ENCODE peak calls at places on chromosomes 3 and 15, in five cellular contexts. One of them, this sample, is unnamed.

GRCh38 chr15:39300451-39301153 is 280.3 kb upstream of the THBS1 start:
- DNase-seq in H1: no peak
- DNase-seq in mesenchymal stem cell: peak; percentile 69
- DNase-seq in neuronal stem cell: no peak
- DNase-seq in trophoblast cell: peak; percentile 32
- DNase-seq in this sample: no peak

GRCh38 chr3:190443257-190443656 is 6.4 kb downstream of the TMEM207 start:
- DNase-seq in H1: no peak
- DNase-seq in trophoblast cell: no peak
- DNase-seq in mesenchymal stem cell: peak; percentile 51
- DNase-seq in neuronal stem cell: no peak
- DNase-seq in this sample: no peak

GRCh38 chr15:60362318-60363023 is 35.3 kb downstream of the ANXA2 start:
- DNase-seq in neuronal stem cell: no peak
- DNase-seq in H1: no peak
- DNase-seq in mesenchymal stem cell: peak; percentile 84
- DNase-seq in trophoblast cell: peak; percentile 59
- DNase-seq in this sample: no peak

GRCh38 chr3:134567605-134568004 is 81.7 kb downstream of the CEP63 start:
- DNase-seq in mesenchymal stem cell: peak; percentile 35
- DNase-seq in H1: no peak
- DNase-seq in trophoblast cell: no peak
- DNase-seq in neuronal stem cell: no peak
- DNase-seq in this sample: no peak

GRCh38 chr3:9903238-9903624 is 583 bp downstream of the IL17RE start:
- DNase-seq in trophoblast cell: no peak
- DNase-seq in H1: no peak
- DNase-seq in mesenchymal stem cell: peak; percentile 55
- DNase-seq in neuronal stem cell: no peak
- DNase-seq in this sample: no peak

GRCh38 chr3:46702246-46703012 is 1.2 kb downstream of the TMIE start:
- DNase-seq in H1: no peak
- DNase-seq in neuronal stem cell: no peak
- DNase-seq in trophoblast cell: no peak
- DNase-seq in mesenchymal stem cell: no peak
- DNase-seq in this sample: no peak

GRCh38 chr15:66134284-66134683 is 119.3 kb downstream of the MEGF11 start:
- DNase-seq in neuronal stem cell: no peak
- DNase-seq in trophoblast cell: no peak
- DNase-seq in mesenchymal stem cell: no peak
- DNase-seq in H1: no peak
- DNase-seq in this sample: no peak

GRCh38 chr3:127035672-127036071 is 52.8 kb downstream of the PLXNA1 start:
- DNase-seq in mesenchymal stem cell: peak; percentile 82
- DNase-seq in H1: no peak
- DNase-seq in trophoblast cell: no peak
- DNase-seq in neuronal stem cell: no peak
- DNase-seq in this sample: no peak

GRCh38 chr15:91183630-91184029 is 83.6 kb downstream of the SV2B start:
- DNase-seq in trophoblast cell: no peak
- DNase-seq in H1: no peak
- DNase-seq in neuronal stem cell: no peak
- DNase-seq in mesenchymal stem cell: no peak
- DNase-seq in this sample: no peak

GRCh38 chr3:37764586-37764985 is 97.1 kb upstream of the CTDSPL start:
- DNase-seq in mesenchymal stem cell: no peak
- DNase-seq in trophoblast cell: no peak
- DNase-seq in neuronal stem cell: no peak
- DNase-seq in H1: no peak
- DNase-seq in this sample: no peak

GRCh38 chr15:75237316-75237982 is 20.7 kb upstream of the GOLGA6C start:
- DNase-seq in trophoblast cell: no peak
- DNase-seq in H1: no peak
- DNase-seq in neuronal stem cell: no peak
- DNase-seq in mesenchymal stem cell: no peak
- DNase-seq in this sample: no peak

GRCh38 chr3:4588410-4588809 is 95.3 kb downstream of the ITPR1 start:
- DNase-seq in H1: no peak
- DNase-seq in neuronal stem cell: no peak
- DNase-seq in trophoblast cell: no peak
- DNase-seq in mesenchymal stem cell: peak; percentile 77
- DNase-seq in this sample: no peak

GRCh38 chr3:149506540-149506939 is 32.0 kb downstream of the TM4SF4 start:
- DNase-seq in mesenchymal stem cell: no peak
- DNase-seq in H1: no peak
- DNase-seq in neuronal stem cell: no peak
- DNase-seq in trophoblast cell: no peak
- DNase-seq in this sample: no peak

GRCh38 chr3:184261270-184262165 is at the start of gene CAMK2N2:
- DNase-seq in trophoblast cell: no peak
- DNase-seq in neuronal stem cell: peak; percentile 56
- DNase-seq in H1: no peak
- DNase-seq in mesenchymal stem cell: peak; percentile 60
- DNase-seq in this sample: peak; percentile 95

GRCh38 chr3:51718547-51719412 is 11.9 kb downstream of the GRM2 start:
- DNase-seq in mesenchymal stem cell: peak; percentile 23
- DNase-seq in neuronal stem cell: peak; percentile 63
- DNase-seq in trophoblast cell: peak; percentile 40
- DNase-seq in H1: peak; percentile 69
- DNase-seq in this sample: peak; percentile 92

GRCh38 chr3:177787279-177788041 is 590.2 kb upstream of the TBL1XR1 start:
- DNase-seq in H1: no peak
- DNase-seq in neuronal stem cell: no peak
- DNase-seq in trophoblast cell: no peak
- DNase-seq in mesenchymal stem cell: no peak
- DNase-seq in this sample: no peak

GRCh38 chr15:59437777-59438574 is at the start of gene FAM81A:
- DNase-seq in H1: no peak
- DNase-seq in trophoblast cell: peak; percentile 23
- DNase-seq in neuronal stem cell: peak; percentile 71
- DNase-seq in mesenchymal stem cell: peak; percentile 81
- DNase-seq in this sample: peak; percentile 69

GRCh38 chr3:55014081-55014480 is 86.2 kb upstream of the LRTM1 start:
- DNase-seq in trophoblast cell: no peak
- DNase-seq in mesenchymal stem cell: peak; percentile 7
- DNase-seq in H1: no peak
- DNase-seq in neuronal stem cell: no peak
- DNase-seq in this sample: no peak

GRCh38 chr3:126245811-126246727 is 65.7 kb upstream of the ALDH1L1 start:
- DNase-seq in neuronal stem cell: no peak
- DNase-seq in trophoblast cell: peak; percentile 30
- DNase-seq in H1: no peak
- DNase-seq in mesenchymal stem cell: peak; percentile 65
- DNase-seq in this sample: no peak

GRCh38 chr3:141021261-141021660 is 29.9 kb upstream of the SPSB4 start:
- DNase-seq in mesenchymal stem cell: no peak
- DNase-seq in H1: no peak
- DNase-seq in neuronal stem cell: no peak
- DNase-seq in trophoblast cell: no peak
- DNase-seq in this sample: no peak

GRCh38 chr3:33879540-33879939 is 81.1 kb downstream of the PDCD6IP start:
- DNase-seq in neuronal stem cell: no peak
- DNase-seq in H1: no peak
- DNase-seq in trophoblast cell: no peak
- DNase-seq in mesenchymal stem cell: no peak
- DNase-seq in this sample: no peak

GRCh38 chr15:37079726-37080125 is 20.6 kb downstream of the MEIS2 start:
- DNase-seq in mesenchymal stem cell: no peak
- DNase-seq in trophoblast cell: no peak
- DNase-seq in neuronal stem cell: no peak
- DNase-seq in H1: no peak
- DNase-seq in this sample: no peak

GRCh38 chr3:194142156-194142910 is 6.4 kb downstream of the HES1 start:
- DNase-seq in mesenchymal stem cell: peak; percentile 82
- DNase-seq in trophoblast cell: peak; percentile 67
- DNase-seq in neuronal stem cell: no peak
- DNase-seq in H1: no peak
- DNase-seq in this sample: peak; percentile 14

GRCh38 chr15:62887113-62887570 is 155.4 kb upstream of the TPM1 start:
- DNase-seq in neuronal stem cell: no peak
- DNase-seq in mesenchymal stem cell: no peak
- DNase-seq in H1: no peak
- DNase-seq in trophoblast cell: no peak
- DNase-seq in this sample: no peak

GRCh38 chr3:19348929-19349564 is 200.7 kb downstream of the KCNH8 start:
- DNase-seq in trophoblast cell: no peak
- DNase-seq in neuronal stem cell: no peak
- DNase-seq in mesenchymal stem cell: peak; percentile 10
- DNase-seq in H1: no peak
- DNase-seq in this sample: peak; percentile 28

GRCh38 chr3:160755776-160756304 is at the start of gene PPM1L:
- DNase-seq in neuronal stem cell: peak; percentile 70
- DNase-seq in trophoblast cell: peak; percentile 35
- DNase-seq in H1: no peak
- DNase-seq in mesenchymal stem cell: peak; percentile 62
- DNase-seq in this sample: no peak

GRCh38 chr15:48548376-48548775 is 97.1 kb downstream of the FBN1 start:
- DNase-seq in neuronal stem cell: no peak
- DNase-seq in mesenchymal stem cell: peak; percentile 38
- DNase-seq in trophoblast cell: no peak
- DNase-seq in H1: no peak
- DNase-seq in this sample: no peak

GRCh38 chr3:54917862-54918261 is 10.0 kb downstream of the LRTM1 start:
- DNase-seq in neuronal stem cell: no peak
- DNase-seq in trophoblast cell: no peak
- DNase-seq in H1: no peak
- DNase-seq in mesenchymal stem cell: no peak
- DNase-seq in this sample: no peak

GRCh38 chr15:60916032-60916673 is 312.9 kb downstream of the RORA start:
- DNase-seq in neuronal stem cell: no peak
- DNase-seq in H1: no peak
- DNase-seq in mesenchymal stem cell: no peak
- DNase-seq in trophoblast cell: no peak
- DNase-seq in this sample: no peak

GRCh38 chr15:101579766-101580165 is 72.4 kb downstream of the TM2D3 start:
- DNase-seq in H1: no peak
- DNase-seq in trophoblast cell: no peak
- DNase-seq in neuronal stem cell: no peak
- DNase-seq in mesenchymal stem cell: peak; percentile 25
- DNase-seq in this sample: no peak

GRCh38 chr3:13080591-13080990 is 7.4 kb upstream of the IQSEC1 start:
- DNase-seq in mesenchymal stem cell: peak; percentile 3
- DNase-seq in trophoblast cell: no peak
- DNase-seq in neuronal stem cell: no peak
- DNase-seq in H1: no peak
- DNase-seq in this sample: no peak
- H2BK12ac ChIP-seq in mesenchymal stem cell: no peak overlapping the region
- H2BK12ac ChIP-seq in trophoblast cell: no peak overlapping the region
- H2BK12ac ChIP-seq in neuronal stem cell: no peak overlapping the region
- H2BK12ac ChIP-seq in H1: no peak overlapping the region
- H2BK12ac ChIP-seq in this sample: no peak overlapping the region

DNA sequence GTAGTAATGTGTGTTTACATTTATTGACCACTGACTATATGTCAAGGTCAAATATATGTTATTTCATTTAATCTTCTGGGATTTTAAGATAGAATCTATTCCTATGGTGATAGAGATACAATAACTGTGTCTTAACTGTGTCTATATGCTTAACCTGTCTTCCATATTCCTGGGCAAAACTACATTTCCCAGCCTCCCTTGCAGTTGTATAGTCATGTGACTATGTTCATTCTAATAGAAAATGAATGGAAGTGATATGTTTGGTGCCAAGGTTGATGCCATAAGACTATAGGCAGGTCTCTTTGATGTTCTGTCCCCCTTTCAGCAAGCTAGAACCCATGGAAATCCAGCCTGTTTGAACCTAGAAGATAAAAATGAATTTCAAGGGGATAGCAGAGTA is 258.8 kb upstream of the PDZRN3 start:
- DNase-seq in H1: no peak
- DNase-seq in trophoblast cell: no peak
- DNase-seq in neuronal stem cell: no peak
- DNase-seq in mesenchymal stem cell: no peak
- DNase-seq in this sample: no peak
- H2BK12ac ChIP-seq in H1: no peak overlapping the region
- H2BK12ac ChIP-seq in trophoblast cell: no peak overlapping the region
- H2BK12ac ChIP-seq in neuronal stem cell: no peak overlapping the region
- H2BK12ac ChIP-seq in mesenchymal stem cell: no peak overlapping the region
- H2BK12ac ChIP-seq in this sample: no peak overlapping the region

GRCh38 chr3:44989141-44989540 is 13.1 kb downstream of the EXOSC7 start:
- DNase-seq in trophoblast cell: no peak
- DNase-seq in mesenchymal stem cell: no peak
- DNase-seq in H1: peak; percentile 15
- DNase-seq in neuronal stem cell: no peak
- DNase-seq in this sample: no peak

GRCh38 chr3:44989636-44990373 is 13.8 kb downstream of the EXOSC7 start:
- DNase-seq in mesenchymal stem cell: no peak
- DNase-seq in neuronal stem cell: no peak
- DNase-seq in H1: no peak
- DNase-seq in trophoblast cell: no peak
- DNase-seq in this sample: no peak

GRCh38 chr3:44988073-44988472 is 12.0 kb downstream of the EXOSC7 start:
- DNase-seq in neuronal stem cell: no peak
- DNase-seq in mesenchymal stem cell: no peak
- DNase-seq in H1: no peak
- DNase-seq in trophoblast cell: no peak
- DNase-seq in this sample: no peak

GRCh38 chr3:44984335-44984734 is 8.3 kb downstream of the EXOSC7 start:
- DNase-seq in mesenchymal stem cell: no peak
- DNase-seq in trophoblast cell: no peak
- DNase-seq in neuronal stem cell: no peak
- DNase-seq in H1: no peak
- DNase-seq in this sample: no peak

DNA sequence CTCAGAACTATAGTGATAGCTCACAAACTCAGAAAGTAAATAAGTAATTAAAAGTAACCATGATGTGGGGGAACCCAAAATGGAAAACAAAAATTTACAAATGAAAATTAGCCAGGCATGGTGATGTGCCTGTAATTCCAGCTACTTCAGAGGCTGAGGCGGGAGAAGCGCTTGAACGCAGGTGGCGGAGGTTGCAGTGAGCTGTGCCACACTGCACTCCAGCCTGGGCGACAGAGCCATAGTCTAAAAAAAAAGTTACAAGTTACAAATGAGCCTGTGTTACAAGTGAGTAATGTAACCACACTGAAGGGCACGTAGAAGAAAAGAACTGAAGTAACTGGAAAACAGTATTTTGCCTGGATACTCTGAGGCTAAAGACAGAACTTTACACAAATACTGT is 11.3 kb downstream of the EXOSC7 start:
- DNase-seq in mesenchymal stem cell: no peak
- DNase-seq in neuronal stem cell: no peak
- DNase-seq in H1: no peak
- DNase-seq in trophoblast cell: no peak
- DNase-seq in this sample: no peak
- H2BK12ac ChIP-seq in mesenchymal stem cell: no peak overlapping the region
- H2BK12ac ChIP-seq in neuronal stem cell: no peak overlapping the region
- H2BK12ac ChIP-seq in H1: no peak overlapping the region
- H2BK12ac ChIP-seq in trophoblast cell: no peak overlapping the region
- H2BK12ac ChIP-seq in this sample: no peak overlapping the region

DNA sequence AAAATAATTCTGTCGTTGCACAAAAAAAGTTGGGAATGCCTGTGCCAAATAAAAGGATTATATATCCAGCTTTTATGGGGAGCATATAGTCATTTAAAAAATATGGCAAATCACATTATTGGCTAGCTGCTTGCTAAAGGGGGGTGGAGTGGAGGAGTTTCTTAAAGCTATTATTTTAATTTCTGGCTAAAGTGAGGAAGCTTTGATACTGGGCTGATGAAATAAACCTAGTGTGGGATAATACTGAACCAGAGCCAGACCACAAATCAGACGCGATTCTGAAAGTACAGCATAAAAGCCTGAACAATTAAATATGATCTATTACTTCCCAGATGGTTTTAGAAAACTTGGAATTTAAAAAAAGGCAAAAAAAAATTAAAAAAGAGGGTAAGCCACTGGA is 14.3 kb downstream of the POLR2M start:
- DNase-seq in neuronal stem cell: no peak
- DNase-seq in mesenchymal stem cell: no peak
- DNase-seq in trophoblast cell: no peak
- DNase-seq in H1: no peak
- DNase-seq in this sample: no peak
- H2BK12ac ChIP-seq in neuronal stem cell: no peak overlapping the region
- H2BK12ac ChIP-seq in mesenchymal stem cell: no peak overlapping the region
- H2BK12ac ChIP-seq in trophoblast cell: no peak overlapping the region
- H2BK12ac ChIP-seq in H1: no peak overlapping the region
- H2BK12ac ChIP-seq in this sample: no peak overlapping the region

This sample was measured in H9.